ENCODE peak calls at places on chromosomes 7 and 10, in five cellular contexts. One of them, this sample, is unnamed.

GRCh38 chr10:16828114-16828568 is 10.9 kb upstream of the RSU1 start:
- DNase-seq in D721Med: no peak
- DNase-seq in fibroblast of pulmonary artery: peak
- DNase-seq in cardiac muscle cell: peak
- DNase-seq in activated naive CD4-positive, alpha-beta T cell: peak
- DNase-seq in this sample: peak

GRCh38 chr7:106499897-106500296 is 161.1 kb downstream of the CCDC71L start:
- DNase-seq in fibroblast of pulmonary artery: no peak
- DNase-seq in cardiac muscle cell: no peak
- DNase-seq in D721Med: no peak
- DNase-seq in activated naive CD4-positive, alpha-beta T cell: no peak
- DNase-seq in this sample: no peak

GRCh38 chr10:114399576-114399975 is 4.7 kb downstream of the AFAP1L2 start:
- DNase-seq in activated naive CD4-positive, alpha-beta T cell: no peak
- DNase-seq in fibroblast of pulmonary artery: no peak
- DNase-seq in cardiac muscle cell: no peak
- DNase-seq in D721Med: no peak
- DNase-seq in this sample: no peak

GRCh38 chr10:132247943-132248342 is 59.8 kb downstream of the STK32C start:
- DNase-seq in D721Med: no peak
- DNase-seq in activated naive CD4-positive, alpha-beta T cell: no peak
- DNase-seq in fibroblast of pulmonary artery: no peak
- DNase-seq in cardiac muscle cell: peak
- DNase-seq in this sample: no peak

GRCh38 chr10:1543596-1543995 is 193.7 kb downstream of the ADARB2 start:
- DNase-seq in D721Med: no peak
- DNase-seq in activated naive CD4-positive, alpha-beta T cell: no peak
- DNase-seq in cardiac muscle cell: no peak
- DNase-seq in fibroblast of pulmonary artery: no peak
- DNase-seq in this sample: no peak

GRCh38 chr7:1734331-1734730 is 64.3 kb downstream of the ELFN1 start:
- DNase-seq in cardiac muscle cell: no peak
- DNase-seq in fibroblast of pulmonary artery: no peak
- DNase-seq in D721Med: no peak
- DNase-seq in activated naive CD4-positive, alpha-beta T cell: no peak
- DNase-seq in this sample: no peak

GRCh38 chr7:50492770-50493519 is 42.8 kb upstream of the FIGNL1 start:
- DNase-seq in cardiac muscle cell: no peak
- DNase-seq in D721Med: no peak
- DNase-seq in activated naive CD4-positive, alpha-beta T cell: no peak
- DNase-seq in fibroblast of pulmonary artery: no peak
- DNase-seq in this sample: no peak

GRCh38 chr7:42939457-42940240 is 7.5 kb downstream of the MRPL32 start:
- DNase-seq in activated naive CD4-positive, alpha-beta T cell: no peak
- DNase-seq in cardiac muscle cell: no peak
- DNase-seq in D721Med: no peak
- DNase-seq in fibroblast of pulmonary artery: no peak
- DNase-seq in this sample: no peak

GRCh38 chr7:150420987-150421674 is 29.3 kb upstream of the GIMAP8 start:
- DNase-seq in cardiac muscle cell: peak
- DNase-seq in D721Med: peak
- DNase-seq in activated naive CD4-positive, alpha-beta T cell: peak
- DNase-seq in fibroblast of pulmonary artery: peak
- DNase-seq in this sample: peak

GRCh38 chr7:157687158-157687557 is 350.4 kb downstream of the DNAJB6 start:
- DNase-seq in cardiac muscle cell: no peak
- DNase-seq in fibroblast of pulmonary artery: no peak
- DNase-seq in D721Med: no peak
- DNase-seq in activated naive CD4-positive, alpha-beta T cell: no peak
- DNase-seq in this sample: no peak